ENCODE peak calls at places on chromosome 12, in six cellular contexts. E is MM.1S; Y is CD8-positive, alpha-beta memory T cell; R is tibial artery; S is PC-3; M is OCI-LY7. L is an unnamed sample. For H3K4me1 and H3K9me3, the result is how much of the 10 kb centered on the place peaks cover.

GRCh38 chr12:96658075-96658474 is 168.7 kb downstream of the CFAP54 start:
- DNase-seq in E (no peak), Y (no peak), R (no peak), S (no peak), M (no peak), L (no peak)

GRCh38 chr12:51729331-51729730 is 119.2 kb downstream of the FIGNL2 start:
- DNase-seq in E (no peak), Y (no peak), R (no peak), S (no peak), M (no peak), L (no peak)

GRCh38 chr12:26740991-26741390 is 92.0 kb downstream of the ITPR2 start:
- DNase-seq in E (no peak), Y (no peak), R (no peak), S (no peak), M (no peak), L (no peak)

GRCh38 chr12:104309446-104309993 is 6.0 kb downstream of the EID3 start:
- DNase-seq in E (no peak), Y (no peak), R (no peak), S (no peak), M (no peak), L (no peak)

GRCh38 chr12:93102289-93102688 is 173.2 kb upstream of the EEA1 start:
- DNase-seq in E (no peak), Y (no peak), R (no peak), S (no peak), M (no peak), L (no peak)

GRCh38 chr12:124398578-124399227 is 103.8 kb downstream of the RFLNA start:
- DNase-seq in E (no peak), Y (no peak), R (peak), S (no peak), M (no peak), L (no peak)

GRCh38 chr12:109284392-109284791 is 24.7 kb downstream of the FOXN4 start:
- DNase-seq in E (no peak), Y (no peak), R (no peak), S (no peak), M (no peak), L (no peak)

GRCh38 chr12:21428241-21428640 is 9.2 kb upstream of the PYROXD1 start:
- DNase-seq in E (no peak), Y (no peak), R (no peak), S (peak), M (no peak), L (no peak)

GRCh38 chr12:13178568-13179158 is 17.9 kb upstream of the EMP1 start:
- DNase-seq in E (no peak), Y (no peak), R (no peak), S (no peak), M (no peak), L (no peak)

GRCh38 chr12:30794020-30794419 is 39.3 kb upstream of the CAPRIN2 start:
- DNase-seq in E (no peak), Y (no peak), R (no peak), S (peak), M (no peak), L (no peak)

GRCh38 chr12:22978962-22979361 is 354.0 kb downstream of the ETNK1 start:
- DNase-seq in E (no peak), Y (no peak), R (no peak), S (peak), M (no peak), L (no peak)

GRCh38 chr12:120658286-120659150 is 18.1 kb downstream of the CABP1 start:
- DNase-seq in E (no peak), Y (no peak), R (no peak), S (no peak), M (no peak), L (no peak)

GRCh38 chr12:45234134-45234865 is 18.4 kb downstream of the ANO6 start:
- DNase-seq in E (no peak), Y (no peak), R (no peak), S (peak), M (no peak), L (peak)

GRCh38 chr12:84920331-84920730 is 7.7 kb upstream of the SLC6A15 start:
- DNase-seq in E (no peak), Y (no peak), R (no peak), S (peak), M (no peak), L (no peak)

GRCh38 chr12:13167906-13168305 is 28.6 kb upstream of the EMP1 start:
- DNase-seq in E (no peak), Y (no peak), R (no peak), S (no peak), M (no peak), L (no peak)

GRCh38 chr12:82651489-82651888 is 35.2 kb upstream of the TMTC2 start:
- DNase-seq in E (no peak), Y (no peak), R (no peak), S (peak), M (no peak), L (peak)

GRCh38 chr12:75311369-75311768 is 18.8 kb downstream of the CAPS2 start:
- DNase-seq in E (no peak), Y (no peak), R (no peak), S (peak), M (no peak), L (no peak)

GRCh38 chr12:57519758-57520007 is 631 bp downstream of the DDIT3 start:
- DNase-seq in E (no peak), Y (no peak), R (no peak), S (no peak), M (peak), L (no peak)

DNA sequence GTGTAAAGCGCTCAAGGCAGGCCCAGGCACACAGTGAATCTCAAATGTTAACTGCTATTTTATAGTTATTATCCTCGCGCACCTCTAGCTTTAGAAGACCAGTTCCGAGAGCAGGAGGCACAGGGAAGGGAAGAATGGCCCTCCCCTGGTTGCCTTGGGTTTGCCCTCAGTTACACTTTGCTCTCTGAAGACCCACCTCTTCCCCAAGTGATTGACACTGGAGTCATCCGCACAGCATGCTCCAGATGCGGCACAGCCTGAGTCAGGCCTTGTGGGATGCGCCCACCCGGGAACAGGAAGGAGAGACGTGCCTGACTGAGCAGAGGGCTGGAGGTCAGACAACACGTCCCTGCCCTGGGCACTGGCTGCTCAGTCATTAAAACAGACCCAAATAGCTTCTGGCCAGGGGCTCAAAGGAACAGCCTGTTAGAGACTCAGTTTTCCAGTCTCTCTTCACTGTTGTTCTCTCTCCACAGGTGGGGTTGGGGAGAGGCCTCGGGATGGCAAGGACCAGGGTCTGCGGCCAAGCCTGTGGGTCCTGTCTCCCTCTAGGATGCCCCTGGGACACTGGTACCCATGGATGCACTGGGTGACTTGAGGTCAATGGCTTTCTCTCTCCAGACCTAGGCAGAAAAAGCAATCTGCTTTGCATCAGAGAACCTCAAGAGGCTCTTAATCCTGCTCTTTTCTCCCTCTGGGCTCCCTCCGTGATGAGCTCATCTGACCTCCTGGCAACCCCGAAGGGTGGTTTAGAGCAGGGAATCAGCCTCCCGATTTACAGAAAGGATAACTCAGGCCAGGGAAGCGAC is 13.6 kb upstream of the MLXIP start:
- DNase-seq in E (no peak), Y (no peak), R (no peak), S (peak), M (no peak), L (peak)
- H3K4me3 ChIP-seq in E (no peak), Y (no peak), R (no peak), S (no peak), M (no peak), L (peak)

GRCh38 chr12:6536894-6537579 is 2.7 kb downstream of the GAPDH start:
- DNase-seq in E (no peak), Y (no peak), R (no peak), S (no peak), M (peak), L (peak)
- H3K4me1 ChIP-seq in E (under half), Y (half or more), R (half or more), S (under half), M (half or more), L (under half)

GRCh38 chr12:6644903-6645302 is 2.3 kb downstream of the ACRBP start:
- DNase-seq in E (no peak), Y (no peak), R (no peak), S (no peak), M (no peak), L (no peak)
- H3K9me3 ChIP-seq in E (under half), Y (under half), R (under half), S (under half), M (under half), L (under half)

GRCh38 chr12:69880566-69880965 is 55.5 kb downstream of the MYRFL start:
- DNase-seq in E (no peak), Y (no peak), R (no peak), S (peak), M (peak), L (no peak)

GRCh38 chr12:69881771-69882170 is 56.7 kb downstream of the MYRFL start:
- DNase-seq in E (no peak), Y (no peak), R (no peak), S (no peak), M (no peak), L (no peak)

GRCh38 chr12:69874606-69875005 is 49.6 kb downstream of the MYRFL start:
- DNase-seq in E (no peak), Y (no peak), R (no peak), S (no peak), M (no peak), L (no peak)

GRCh38 chr12:69875416-69875815 is 50.4 kb downstream of the MYRFL start:
- DNase-seq in E (no peak), Y (no peak), R (no peak), S (no peak), M (no peak), L (no peak)

DNA sequence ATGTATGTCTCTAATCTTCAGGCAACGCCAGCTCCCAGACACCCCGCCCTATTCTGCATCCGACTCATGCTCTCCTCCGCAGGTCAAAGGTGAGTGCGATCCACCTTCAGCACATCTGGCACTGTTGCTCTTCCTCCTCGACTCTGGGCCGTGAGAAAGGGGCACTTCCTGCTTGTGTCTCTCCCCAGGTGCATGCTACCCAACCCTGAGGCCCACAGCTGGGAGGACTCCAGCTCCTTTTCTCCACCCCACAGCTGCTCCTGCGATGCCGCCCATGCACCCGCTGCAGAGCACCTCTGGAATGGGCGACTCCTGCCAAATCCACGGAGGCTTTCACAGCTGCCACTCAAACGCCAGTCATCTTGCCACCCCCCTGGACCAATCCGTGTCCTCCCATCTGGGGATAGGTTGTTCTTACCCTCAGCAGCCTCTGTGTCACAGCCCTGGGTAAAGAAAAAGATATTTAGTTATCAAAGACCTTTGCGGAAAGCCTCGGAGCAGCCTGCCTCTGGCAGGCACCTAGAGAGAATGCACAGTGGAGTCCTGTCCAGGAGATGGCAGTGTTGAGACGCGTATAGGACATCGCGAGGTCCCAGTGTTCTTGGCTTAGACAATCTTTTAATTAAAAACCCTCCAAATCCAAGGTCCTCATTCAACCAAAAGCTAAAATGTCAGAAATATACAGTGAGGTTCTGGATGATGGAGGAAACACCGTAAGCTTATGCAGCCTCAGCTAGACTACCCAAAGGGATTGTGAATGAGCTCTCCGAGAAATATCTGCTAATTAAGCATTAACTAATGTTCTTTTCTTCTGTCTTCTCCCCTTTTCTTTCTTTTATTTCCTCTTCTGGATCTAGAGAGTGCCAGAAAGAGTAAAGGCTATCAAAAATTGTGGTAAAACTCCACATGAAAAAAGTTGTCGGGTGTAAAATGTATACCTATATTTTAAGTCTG is 54.3 kb downstream of the MYRFL start:
- DNase-seq in E (peak), Y (peak), R (peak), S (peak), M (peak), L (peak)
- H3K4me3 ChIP-seq in E (peak), Y (no peak), R (no peak), S (peak), M (peak), L (no peak)

GRCh38 chr12:88242161-88242925 is 100.2 kb downstream of the TMTC3 start:
- DNase-seq in E (no peak), Y (no peak), R (no peak), S (peak), M (no peak), L (no peak)
- H3K4me1 ChIP-seq in E (under half), Y (under half), R (under half), S (under half), M (under half), L (under half)

DNA sequence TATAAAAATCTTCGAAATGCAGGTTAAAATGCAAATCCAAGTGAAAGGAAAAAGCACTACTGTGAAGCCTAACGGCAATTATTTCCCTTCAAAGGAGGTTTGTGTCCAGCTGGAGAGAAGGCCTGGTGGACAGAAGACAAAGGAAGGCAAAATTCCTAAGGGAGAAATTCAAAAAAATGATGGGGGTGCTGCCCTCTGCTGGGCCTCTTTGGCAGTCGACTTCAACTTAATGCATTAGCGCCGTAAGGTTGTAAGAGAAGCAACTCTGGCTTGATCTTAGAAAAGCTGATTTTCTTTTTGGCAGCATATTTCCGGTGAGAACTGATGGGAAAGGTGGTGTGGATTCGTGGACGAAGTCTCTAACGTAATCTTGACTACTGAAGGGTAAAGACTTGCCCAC is 34.3 kb upstream of the CHFR start:
- DNase-seq in E (no peak), Y (no peak), R (no peak), S (no peak), M (no peak), L (no peak)
- H3K9me3 ChIP-seq in E (under half), Y (half or more), R (under half), S (half or more), M (half or more), L (under half)

DNA sequence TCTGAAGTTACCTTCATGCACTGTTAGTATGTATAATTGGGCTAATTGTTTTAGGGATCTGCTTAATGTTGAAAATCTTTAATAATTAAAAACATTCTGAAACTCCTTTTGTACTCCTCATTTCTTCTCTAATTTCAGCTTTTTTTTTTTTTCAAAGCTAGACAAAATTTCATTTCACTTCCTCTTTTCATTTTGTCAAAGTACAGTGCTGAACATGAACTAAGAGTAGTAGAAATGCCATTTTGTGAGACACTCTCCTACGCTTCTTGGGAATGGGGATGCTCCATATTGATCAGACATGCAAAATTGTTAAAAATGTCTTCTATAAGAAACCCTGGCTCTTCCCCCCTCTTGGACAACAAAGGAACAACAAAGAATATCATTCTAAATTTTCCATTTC is 1.7 kb downstream of the ABCD2 start:
- DNase-seq in E (peak), Y (no peak), R (no peak), S (no peak), M (peak), L (no peak)
- H3K4me3 ChIP-seq in E (peak), Y (peak), R (no peak), S (no peak), M (peak), L (no peak)

GRCh38 chr12:53971686-53972085 is 1.2 kb upstream of the HOXC11 start:
- DNase-seq in E (no peak), Y (no peak), R (no peak), S (no peak), M (no peak), L (no peak)

GRCh38 chr12:53970451-53970850 is 2.5 kb upstream of the HOXC11 start:
- DNase-seq in E (no peak), Y (no peak), R (no peak), S (no peak), M (no peak), L (no peak)

GRCh38 chr12:53968214-53969127 is 4.5 kb upstream of the HOXC11 start:
- DNase-seq in E (no peak), Y (no peak), R (no peak), S (no peak), M (no peak), L (no peak)

GRCh38 chr12:53971129-53971528 is 1.8 kb upstream of the HOXC11 start:
- DNase-seq in E (no peak), Y (no peak), R (no peak), S (no peak), M (no peak), L (no peak)

GRCh38 chr12:53969588-53970259 is 3.2 kb upstream of the HOXC11 start:
- DNase-seq in E (no peak), Y (no peak), R (peak), S (no peak), M (no peak), L (no peak)
- H3K4me1 ChIP-seq in E (under half), Y (under half), R (under half), S (under half), M (under half), L (under half)

L was measured in HAP-1.